ENCODE peak calls at places on chromosomes 3 and 15, in seven cellular contexts. One of them, this sample, is unnamed.

GRCh38 chr3:124142389-124142970 is 150.6 kb upstream of the ROPN1 start:
- DNase-seq in IMR-90: no peak
- DNase-seq in mesenchymal stem cell: no peak
- DNase-seq in H1: no peak
- DNase-seq in trophoblast cell: no peak
- DNase-seq in neuronal stem cell: no peak
- DNase-seq in H9: no peak
- DNase-seq in this sample: no peak

GRCh38 chr15:85419200-85419599 is 38.8 kb downstream of the AKAP13 start:
- DNase-seq in mesenchymal stem cell: no peak
- DNase-seq in H9: no peak
- DNase-seq in IMR-90: peak
- DNase-seq in trophoblast cell: no peak
- DNase-seq in H1: no peak
- DNase-seq in neuronal stem cell: no peak
- DNase-seq in this sample: no peak

GRCh38 chr3:146115619-146116018 is 45.4 kb downstream of the PLOD2 start:
- DNase-seq in trophoblast cell: no peak
- DNase-seq in mesenchymal stem cell: peak
- DNase-seq in H9: no peak
- DNase-seq in neuronal stem cell: no peak
- DNase-seq in IMR-90: no peak
- DNase-seq in H1: no peak
- DNase-seq in this sample: no peak

GRCh38 chr3:184743248-184743647 is 31.4 kb upstream of the MAGEF1 start:
- DNase-seq in neuronal stem cell: no peak
- DNase-seq in trophoblast cell: no peak
- DNase-seq in mesenchymal stem cell: no peak
- DNase-seq in IMR-90: no peak
- DNase-seq in H1: no peak
- DNase-seq in H9: no peak
- DNase-seq in this sample: no peak

GRCh38 chr3:138062626-138063025 is 52.7 kb downstream of the CLDN18 start:
- DNase-seq in H9: no peak
- DNase-seq in trophoblast cell: no peak
- DNase-seq in neuronal stem cell: no peak
- DNase-seq in mesenchymal stem cell: peak
- DNase-seq in H1: no peak
- DNase-seq in IMR-90: peak
- DNase-seq in this sample: no peak

GRCh38 chr15:67085818-67086649 is 20.6 kb downstream of the SMAD3 start:
- DNase-seq in H9: no peak
- DNase-seq in neuronal stem cell: no peak
- DNase-seq in H1: no peak
- DNase-seq in mesenchymal stem cell: peak
- DNase-seq in trophoblast cell: peak
- DNase-seq in IMR-90: peak
- DNase-seq in this sample: peak

GRCh38 chr3:58474967-58475578 is 16.8 kb upstream of the KCTD6 start:
- DNase-seq in neuronal stem cell: no peak
- DNase-seq in H9: no peak
- DNase-seq in IMR-90: no peak
- DNase-seq in mesenchymal stem cell: no peak
- DNase-seq in trophoblast cell: no peak
- DNase-seq in H1: no peak
- DNase-seq in this sample: no peak

GRCh38 chr3:55486857-55487375 is at the start of gene WNT5A:
- DNase-seq in H1: no peak
- DNase-seq in IMR-90: no peak
- DNase-seq in H9: peak
- DNase-seq in trophoblast cell: peak
- DNase-seq in mesenchymal stem cell: peak
- DNase-seq in neuronal stem cell: peak
- DNase-seq in this sample: peak

GRCh38 chr15:68815598-68815997 is 5.1 kb downstream of the ANP32A start:
- DNase-seq in H9: no peak
- DNase-seq in trophoblast cell: no peak
- DNase-seq in IMR-90: no peak
- DNase-seq in H1: no peak
- DNase-seq in mesenchymal stem cell: no peak
- DNase-seq in neuronal stem cell: no peak
- DNase-seq in this sample: no peak

GRCh38 chr15:66097151-66098018 is 156.2 kb downstream of the MEGF11 start:
- DNase-seq in H1: no peak
- DNase-seq in trophoblast cell: no peak
- DNase-seq in IMR-90: peak
- DNase-seq in neuronal stem cell: no peak
- DNase-seq in H9: no peak
- DNase-seq in mesenchymal stem cell: no peak
- DNase-seq in this sample: no peak

GRCh38 chr15:82045179-82045891 is 483 bp downstream of the MEX3B start:
- DNase-seq in IMR-90: peak
- DNase-seq in trophoblast cell: peak
- DNase-seq in mesenchymal stem cell: peak
- DNase-seq in H9: peak
- DNase-seq in neuronal stem cell: peak
- DNase-seq in H1: no peak
- DNase-seq in this sample: peak

GRCh38 chr3:170641510-170642236 is 55.8 kb upstream of the SLC7A14 start:
- DNase-seq in H1: no peak
- DNase-seq in H9: no peak
- DNase-seq in trophoblast cell: no peak
- DNase-seq in mesenchymal stem cell: peak
- DNase-seq in IMR-90: peak
- DNase-seq in neuronal stem cell: no peak
- DNase-seq in this sample: no peak

GRCh38 chr15:48963524-48964113 is at the start of gene SHC4:
- DNase-seq in H1: no peak
- DNase-seq in H9: peak
- DNase-seq in neuronal stem cell: peak
- DNase-seq in IMR-90: peak
- DNase-seq in mesenchymal stem cell: peak
- DNase-seq in trophoblast cell: peak
- DNase-seq in this sample: peak

GRCh38 chr3:39432342-39432741 is 25.8 kb downstream of the RPSA start:
- DNase-seq in H1: no peak
- DNase-seq in neuronal stem cell: no peak
- DNase-seq in trophoblast cell: peak
- DNase-seq in H9: no peak
- DNase-seq in IMR-90: no peak
- DNase-seq in mesenchymal stem cell: no peak
- DNase-seq in this sample: no peak

GRCh38 chr3:39434574-39434973 is 28.1 kb downstream of the RPSA start:
- DNase-seq in H9: no peak
- DNase-seq in trophoblast cell: no peak
- DNase-seq in mesenchymal stem cell: no peak
- DNase-seq in IMR-90: peak
- DNase-seq in neuronal stem cell: no peak
- DNase-seq in H1: no peak
- DNase-seq in this sample: no peak

GRCh38 chr3:39435006-39435748 is 28.7 kb downstream of the RPSA start:
- DNase-seq in trophoblast cell: no peak
- DNase-seq in mesenchymal stem cell: no peak
- DNase-seq in H1: no peak
- DNase-seq in IMR-90: no peak
- DNase-seq in H9: no peak
- DNase-seq in neuronal stem cell: no peak
- DNase-seq in this sample: peak

GRCh38 chr3:39429466-39429865 is 22.9 kb downstream of the RPSA start:
- DNase-seq in H1: no peak
- DNase-seq in H9: no peak
- DNase-seq in mesenchymal stem cell: no peak
- DNase-seq in neuronal stem cell: no peak
- DNase-seq in IMR-90: no peak
- DNase-seq in trophoblast cell: peak
- DNase-seq in this sample: no peak

GRCh38 chr3:39433642-39434041 is 27.1 kb downstream of the RPSA start:
- DNase-seq in IMR-90: peak
- DNase-seq in H9: no peak
- DNase-seq in H1: no peak
- DNase-seq in mesenchymal stem cell: peak
- DNase-seq in neuronal stem cell: no peak
- DNase-seq in trophoblast cell: no peak
- DNase-seq in this sample: no peak
- H3K9ac ChIP-seq in IMR-90: no peak
- H3K9ac ChIP-seq in H9: no peak
- H3K9ac ChIP-seq in H1: no peak
- H3K9ac ChIP-seq in mesenchymal stem cell: peak
- H3K9ac ChIP-seq in neuronal stem cell: no peak
- H3K9ac ChIP-seq in trophoblast cell: no peak
- H3K9ac ChIP-seq in this sample: no peak

DNA sequence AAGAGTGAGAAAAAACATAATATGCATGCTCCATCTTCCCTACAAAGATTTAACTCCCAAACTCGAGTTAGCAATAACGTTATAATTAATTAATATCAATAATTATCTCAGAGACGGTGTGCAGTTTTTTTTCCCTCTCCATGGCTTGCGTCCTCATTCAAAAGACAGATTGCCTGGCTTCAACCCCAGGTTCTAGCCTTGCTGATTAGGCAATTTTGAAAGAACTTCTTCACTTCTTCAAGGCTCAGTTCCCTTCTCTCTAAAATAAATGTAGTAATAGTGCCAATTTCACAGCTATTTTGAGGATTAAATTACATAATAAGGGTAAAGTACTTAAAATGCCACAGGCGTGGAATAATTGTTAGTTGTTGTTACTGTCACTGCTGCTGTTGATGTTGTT is 876.1 kb upstream of the GBE1 start:
- DNase-seq in trophoblast cell: no peak
- DNase-seq in mesenchymal stem cell: no peak
- DNase-seq in neuronal stem cell: no peak
- DNase-seq in H9: no peak
- DNase-seq in H1: no peak
- DNase-seq in IMR-90: no peak
- DNase-seq in this sample: no peak
- H3K4ac ChIP-seq in trophoblast cell: no peak
- H3K4ac ChIP-seq in mesenchymal stem cell: no peak
- H3K4ac ChIP-seq in neuronal stem cell: no peak
- H3K4ac ChIP-seq in H9: no peak
- H3K4ac ChIP-seq in H1: no peak
- H3K4ac ChIP-seq in IMR-90: no peak
- H3K4ac ChIP-seq in this sample: no peak

GRCh38 chr3:152200476-152201422 is 68.0 kb upstream of the MBNL1 start:
- DNase-seq in trophoblast cell: no peak
- DNase-seq in H1: no peak
- DNase-seq in mesenchymal stem cell: no peak
- DNase-seq in neuronal stem cell: no peak
- DNase-seq in H9: no peak
- DNase-seq in IMR-90: no peak
- DNase-seq in this sample: peak

GRCh38 chr3:152204218-152204617 is 64.5 kb upstream of the MBNL1 start:
- DNase-seq in mesenchymal stem cell: no peak
- DNase-seq in H1: no peak
- DNase-seq in H9: no peak
- DNase-seq in IMR-90: no peak
- DNase-seq in trophoblast cell: no peak
- DNase-seq in neuronal stem cell: no peak
- DNase-seq in this sample: no peak

GRCh38 chr3:152203677-152204076 is 65.1 kb upstream of the MBNL1 start:
- DNase-seq in trophoblast cell: no peak
- DNase-seq in H9: no peak
- DNase-seq in neuronal stem cell: no peak
- DNase-seq in IMR-90: peak
- DNase-seq in mesenchymal stem cell: no peak
- DNase-seq in H1: no peak
- DNase-seq in this sample: no peak

GRCh38 chr3:152205097-152205593 is 63.6 kb upstream of the MBNL1 start:
- DNase-seq in IMR-90: no peak
- DNase-seq in mesenchymal stem cell: no peak
- DNase-seq in H1: no peak
- DNase-seq in trophoblast cell: no peak
- DNase-seq in H9: no peak
- DNase-seq in neuronal stem cell: no peak
- DNase-seq in this sample: no peak

DNA sequence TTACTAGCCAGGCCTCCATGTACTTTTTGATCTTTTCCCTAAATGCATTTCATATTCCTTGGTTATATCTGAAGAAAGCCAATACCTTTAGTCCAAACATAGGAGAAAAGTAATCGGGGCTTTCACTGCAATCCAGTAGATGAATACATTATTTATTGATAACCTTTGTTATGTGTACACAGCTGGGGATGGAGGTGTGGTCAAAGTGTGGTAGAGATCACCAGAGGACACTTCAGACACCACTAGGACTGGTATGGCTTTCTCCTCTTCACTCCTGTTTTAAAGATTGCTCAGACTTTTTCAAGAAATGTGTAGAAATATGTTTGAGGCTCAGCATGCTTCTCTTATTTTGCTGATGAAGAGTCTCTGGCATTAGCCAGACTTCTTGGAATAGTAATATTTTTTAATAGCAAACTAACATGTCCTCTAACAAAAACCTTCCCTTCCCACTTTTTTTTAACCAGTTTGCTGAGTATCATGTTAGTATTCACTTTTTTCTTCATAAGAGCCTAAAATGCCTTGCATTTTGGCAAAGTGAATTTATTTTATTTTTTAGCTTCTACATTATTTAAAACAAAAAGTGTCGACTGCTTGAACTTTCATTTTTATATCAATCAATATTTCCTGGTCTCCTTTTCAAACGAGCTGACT is 65.6 kb upstream of the MBNL1 start:
- DNase-seq in IMR-90: no peak
- DNase-seq in H1: no peak
- DNase-seq in neuronal stem cell: no peak
- DNase-seq in H9: no peak
- DNase-seq in mesenchymal stem cell: no peak
- DNase-seq in trophoblast cell: no peak
- DNase-seq in this sample: no peak
- H3K9ac ChIP-seq in IMR-90: peak
- H3K9ac ChIP-seq in H1: no peak
- H3K9ac ChIP-seq in neuronal stem cell: no peak
- H3K9ac ChIP-seq in H9: no peak
- H3K9ac ChIP-seq in mesenchymal stem cell: peak
- H3K9ac ChIP-seq in trophoblast cell: no peak
- H3K9ac ChIP-seq in this sample: no peak

DNA sequence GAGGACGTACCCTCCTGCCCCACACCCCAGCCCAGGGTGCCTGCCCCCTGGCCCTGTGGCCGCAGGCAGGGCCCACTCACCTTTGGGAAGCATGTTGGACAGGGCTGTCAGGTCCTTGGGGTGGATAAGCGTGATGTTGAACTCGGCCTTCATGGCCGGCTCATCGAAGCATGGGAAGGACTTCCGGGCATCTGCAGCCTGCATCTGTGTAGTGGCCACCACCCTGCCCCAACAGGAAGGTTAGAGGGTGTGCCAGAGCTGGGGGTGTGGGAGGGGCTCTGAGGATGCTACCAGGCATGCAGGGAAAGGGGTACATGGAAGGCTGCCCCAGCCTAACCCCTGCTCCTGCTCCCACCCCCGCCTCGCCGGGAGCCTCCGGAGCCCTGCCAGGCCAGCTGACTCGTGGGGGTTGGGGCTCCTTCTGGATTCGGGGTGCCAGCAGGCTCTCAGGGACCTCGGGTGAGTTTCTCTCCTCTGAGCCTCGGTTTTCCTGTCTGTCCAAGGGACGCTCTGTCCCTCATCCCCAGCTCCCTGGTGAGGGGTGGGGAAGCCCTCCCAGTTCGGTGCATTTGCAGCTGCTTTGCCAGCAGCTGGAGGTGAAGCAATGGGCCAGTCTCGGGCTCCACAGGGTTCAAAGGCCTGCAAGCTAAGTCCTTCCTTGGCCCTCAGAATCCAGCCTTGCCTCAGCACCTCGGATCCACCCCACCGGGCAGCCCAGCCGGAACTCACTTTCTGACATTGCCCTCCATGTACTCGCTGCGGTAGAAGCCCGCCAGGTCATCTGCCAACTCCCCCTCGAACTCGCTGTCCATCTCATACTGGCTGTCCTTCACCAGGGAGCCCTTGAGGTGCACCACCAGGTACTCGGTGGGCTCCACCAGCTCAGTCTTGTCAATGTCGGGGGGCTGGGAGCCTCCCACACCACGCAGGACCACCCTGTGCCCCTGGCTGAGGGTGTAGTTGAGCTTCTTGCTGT is 9.1 kb downstream of the ANPEP start:
- DNase-seq in neuronal stem cell: no peak
- DNase-seq in mesenchymal stem cell: no peak
- DNase-seq in trophoblast cell: no peak
- DNase-seq in H1: no peak
- DNase-seq in IMR-90: no peak
- DNase-seq in H9: no peak
- DNase-seq in this sample: no peak
- H3K4ac ChIP-seq in neuronal stem cell: peak
- H3K4ac ChIP-seq in mesenchymal stem cell: no peak
- H3K4ac ChIP-seq in trophoblast cell: no peak
- H3K4ac ChIP-seq in H1: no peak
- H3K4ac ChIP-seq in IMR-90: no peak
- H3K4ac ChIP-seq in H9: no peak
- H3K4ac ChIP-seq in this sample: no peak